ENCODE peak calls at places on chromosomes 12 and 14, in four cellular contexts. U is GM12878, S is K562, I is HepG2. H is an unnamed sample.

GRCh38 chr12:70265132-70265531 is 21.9 kb downstream of the CNOT2 start:
- DNase-seq in U (no peak), S (no peak), I (no peak), H (no peak)

GRCh38 chr12:7142057-7142644 is 12.0 kb downstream of the CLSTN3 start:
- DNase-seq in U (no peak), S (peak), I (peak), H (peak)

GRCh38 chr12:65121049-65121955 is at the start of gene WIF1:
- DNase-seq in U (no peak), S (no peak), I (no peak), H (peak)

GRCh38 chr14:90060965-90061848 is 587 bp upstream of the KCNK13 start:
- DNase-seq in U (no peak), S (no peak), I (no peak), H (peak)

GRCh38 chr12:48767047-48767446 is 21.8 kb downstream of the ADCY6 start:
- DNase-seq in U (no peak), S (no peak), I (no peak), H (no peak)

GRCh38 chr12:131067993-131068942 is 114.6 kb downstream of the ADGRD1 start:
- DNase-seq in U (no peak), S (no peak), I (no peak), H (no peak)

GRCh38 chr14:89748004-89748403 is 206.5 kb downstream of the EFCAB11 start:
- DNase-seq in U (no peak), S (no peak), I (no peak), H (no peak)

GRCh38 chr14:101243587-101244338 is 317.5 kb upstream of the DIO3 start:
- DNase-seq in U (no peak), S (no peak), I (no peak), H (no peak)

GRCh38 chr12:78887008-78887407 is 22.4 kb downstream of the SYT1 start:
- DNase-seq in U (no peak), S (no peak), I (peak), H (no peak)

GRCh38 chr14:62443796-62444195 is 601.5 kb downstream of the KCNH5 start:
- DNase-seq in U (no peak), S (no peak), I (no peak), H (no peak)

GRCh38 chr12:124228050-124228711 is 66.7 kb upstream of the RFLNA start:
- DNase-seq in U (no peak), S (no peak), I (no peak), H (no peak)
- TF ChIP-seq TCF7 in U (no peak), S (no peak), I (no peak), H (no peak)

DNA sequence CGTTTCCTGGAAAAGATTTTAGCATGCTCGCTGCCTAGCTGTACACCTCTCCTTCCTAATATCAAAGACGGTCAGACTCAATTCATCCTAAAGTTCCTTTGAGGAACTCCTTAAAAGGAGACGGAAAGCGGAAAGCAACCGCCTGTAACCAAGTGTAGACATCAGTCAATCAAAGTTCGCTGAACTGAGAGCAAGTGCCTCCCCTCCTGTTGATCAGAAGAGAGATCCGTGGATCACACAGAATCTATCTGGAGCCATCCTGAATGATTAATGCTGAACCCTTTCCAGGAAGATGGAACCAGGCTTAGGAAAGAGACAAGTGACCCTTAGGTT is 450 bp upstream of the TEP1 start:
- DNase-seq in U (no peak), S (no peak), I (no peak), H (no peak)
- TF ChIP-seq ATF2 in U (no peak), S (no peak), I (no peak), H (no peak)

DNA sequence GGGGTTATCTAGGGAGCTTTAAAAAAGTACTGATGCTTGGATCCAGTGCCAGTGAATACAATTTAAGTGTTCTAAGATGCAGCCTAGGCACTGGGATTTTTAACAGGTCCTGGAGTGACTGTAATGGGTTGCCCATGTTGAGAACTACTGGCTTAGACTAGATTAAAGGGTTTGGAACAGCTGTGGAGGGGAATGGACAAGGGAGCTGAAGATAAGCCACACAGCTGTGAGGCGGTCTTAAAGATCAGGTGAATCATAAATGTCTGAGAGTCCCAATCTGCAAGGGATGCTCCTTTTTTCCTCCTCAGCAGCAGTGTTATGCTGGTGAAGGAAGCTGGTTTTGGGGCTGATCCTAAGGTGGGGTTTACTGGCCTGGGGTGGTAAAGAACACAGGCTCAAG is 35.5 kb upstream of the FRMD6 start:
- DNase-seq in U (no peak), S (no peak), I (no peak), H (no peak)
- TF ChIP-seq CBFB in U (no peak), S (no peak), I (no peak), H (no peak)

DNA sequence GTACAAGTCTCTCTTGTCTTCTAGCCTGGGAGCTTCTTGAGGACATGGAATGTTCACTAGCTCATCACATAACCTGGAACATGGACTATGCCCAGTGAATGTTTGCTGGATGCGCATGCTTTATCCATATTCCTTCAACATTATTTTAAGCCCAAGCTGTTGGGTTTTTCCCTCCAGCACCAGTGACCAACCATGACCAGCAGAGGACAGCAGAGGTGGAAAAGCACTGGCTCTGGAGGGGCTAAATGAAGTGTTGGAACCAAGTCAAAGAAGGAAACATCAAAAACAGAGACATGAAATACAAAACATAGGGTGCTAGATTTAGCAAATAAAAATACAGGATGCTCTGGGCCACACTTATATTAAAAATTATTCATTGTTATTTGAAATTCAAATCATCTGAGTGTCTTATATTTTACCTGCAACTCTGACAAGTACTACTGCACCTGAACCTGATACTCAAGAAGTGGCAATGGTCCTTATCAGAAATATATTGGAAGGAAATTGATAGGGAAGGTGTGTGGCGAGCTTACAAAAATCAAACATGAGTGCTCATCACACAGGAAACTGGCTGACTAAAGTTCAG is 23.1 kb upstream of the HELB start:
- DNase-seq in U (no peak), S (peak), I (peak), H (no peak)
- TF ChIP-seq TCF7 in U (no peak), S (no peak), I (no peak), H (no peak)

GRCh38 chr14:68937790-68938514 is 41.1 kb downstream of the ACTN1 start:
- DNase-seq in U (no peak), S (no peak), I (no peak), H (peak)
- TF ChIP-seq ATF2 in U (no peak), S (no peak), I (no peak), H (no peak)

DNA sequence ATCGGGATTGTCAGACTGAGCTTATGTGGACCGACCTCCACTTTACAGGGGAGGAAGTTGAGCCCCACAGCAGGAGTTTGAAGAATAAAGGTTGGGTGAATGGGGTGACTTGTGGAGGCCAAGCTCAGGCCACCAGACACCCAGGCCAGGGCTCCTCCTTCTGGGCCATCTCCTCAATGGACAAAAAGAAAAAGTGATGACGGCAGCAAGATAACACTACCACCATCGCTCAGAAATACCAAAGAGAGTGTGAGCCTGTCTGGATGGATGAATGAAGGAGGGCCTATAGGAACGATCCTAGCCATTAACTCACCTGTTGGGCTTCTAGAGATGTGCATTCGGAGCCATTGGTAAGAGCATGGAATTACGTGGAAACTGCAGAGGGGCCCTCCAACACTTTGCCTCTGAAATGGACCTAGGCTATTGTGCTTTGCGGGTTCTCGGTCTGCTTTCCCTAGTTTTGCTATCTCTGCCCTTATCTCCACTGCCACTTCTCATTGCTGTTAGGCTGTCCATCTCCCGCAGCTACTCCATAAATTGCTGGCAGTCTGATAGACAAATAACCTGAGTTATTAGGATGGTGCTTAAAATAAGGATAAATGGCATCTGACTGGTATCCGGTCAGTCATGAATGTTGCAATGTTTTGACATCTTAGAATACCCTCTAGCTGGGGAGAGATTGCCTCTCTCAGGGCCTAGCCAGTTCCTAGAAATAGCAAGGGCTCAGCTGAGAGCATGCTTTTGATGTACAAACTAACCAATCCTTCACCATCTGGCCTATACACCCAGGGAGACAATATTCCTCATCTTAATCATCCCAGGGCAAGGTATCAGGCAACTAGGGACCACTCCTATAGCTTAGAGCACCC is 9.6 kb upstream of the PLEK2 start:
- DNase-seq in U (no peak), S (peak), I (no peak), H (no peak)
- TF ChIP-seq CBFB in U (no peak), S (no peak), I (no peak), H (no peak)

GRCh38 chr14:38209572-38210159 is 2.0 kb downstream of the SSTR1 start:
- DNase-seq in U (no peak), S (no peak), I (no peak), H (no peak)

GRCh38 chr14:38208825-38209562 is 1.3 kb downstream of the SSTR1 start:
- DNase-seq in U (no peak), S (no peak), I (peak), H (peak)

GRCh38 chr14:38207342-38207741 is 362 bp upstream of the SSTR1 start:
- DNase-seq in U (no peak), S (no peak), I (no peak), H (no peak)

GRCh38 chr14:38206689-38207088 is 1.0 kb upstream of the SSTR1 start:
- DNase-seq in U (no peak), S (no peak), I (no peak), H (no peak)

DNA sequence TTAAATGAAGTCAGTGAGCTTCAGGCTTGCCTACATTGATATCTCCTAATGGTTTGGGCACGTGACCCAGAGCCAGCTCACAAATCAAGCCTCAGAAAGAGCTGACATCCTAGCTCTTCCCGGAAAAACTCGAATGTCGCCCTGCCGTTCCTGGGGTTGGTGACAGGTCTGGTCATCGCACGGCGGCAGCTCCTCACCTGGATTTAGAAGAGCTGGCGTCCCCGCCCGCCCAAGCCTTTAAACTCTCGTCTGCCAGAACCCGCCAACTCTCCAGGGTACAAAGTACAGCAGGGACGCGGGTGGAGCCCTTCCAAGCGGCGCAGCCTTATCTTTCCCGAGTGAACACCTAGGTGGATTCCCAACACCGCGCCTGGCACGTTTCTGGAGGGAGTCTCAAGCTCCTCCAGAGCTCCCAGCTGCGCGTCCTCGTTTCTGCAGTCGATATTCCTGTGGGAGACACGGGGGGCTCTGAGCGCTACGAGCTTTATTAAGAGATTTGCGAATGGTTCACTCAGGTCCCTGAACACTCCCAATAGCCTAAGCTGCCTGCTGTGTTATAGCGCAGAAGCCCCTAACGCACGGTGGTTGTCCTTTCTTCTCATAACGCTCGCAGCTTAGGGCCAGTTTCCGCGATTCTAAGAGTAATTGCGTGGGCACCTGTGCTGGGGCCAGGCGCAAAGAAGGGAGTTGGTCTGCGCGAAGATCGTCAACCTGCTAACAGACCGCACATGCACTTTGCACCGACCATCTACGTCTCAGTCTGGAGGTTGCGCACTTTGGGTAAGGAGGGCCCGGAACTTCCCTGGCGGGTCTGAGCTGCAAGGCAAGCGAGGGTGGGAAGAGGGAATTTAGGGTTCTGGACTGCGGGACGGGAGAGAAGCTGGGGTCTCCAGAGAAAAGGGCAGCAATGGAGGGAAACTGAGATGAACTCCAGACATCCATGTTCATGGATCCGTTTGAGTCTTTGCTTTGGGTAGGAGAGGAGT is at the start of gene SSTR1:
- DNase-seq in U (no peak), S (no peak), I (peak), H (peak)
- TF ChIP-seq TCF7 in U (no peak), S (no peak), I (no peak), H (no peak)

GRCh38 chr12:116222358-116222757 is 55.1 kb downstream of the MED13L start:
- DNase-seq in U (no peak), S (no peak), I (peak), H (no peak)
- TF ChIP-seq ATF2 in U (no peak), S (no peak), I (no peak), H (no peak)

DNA sequence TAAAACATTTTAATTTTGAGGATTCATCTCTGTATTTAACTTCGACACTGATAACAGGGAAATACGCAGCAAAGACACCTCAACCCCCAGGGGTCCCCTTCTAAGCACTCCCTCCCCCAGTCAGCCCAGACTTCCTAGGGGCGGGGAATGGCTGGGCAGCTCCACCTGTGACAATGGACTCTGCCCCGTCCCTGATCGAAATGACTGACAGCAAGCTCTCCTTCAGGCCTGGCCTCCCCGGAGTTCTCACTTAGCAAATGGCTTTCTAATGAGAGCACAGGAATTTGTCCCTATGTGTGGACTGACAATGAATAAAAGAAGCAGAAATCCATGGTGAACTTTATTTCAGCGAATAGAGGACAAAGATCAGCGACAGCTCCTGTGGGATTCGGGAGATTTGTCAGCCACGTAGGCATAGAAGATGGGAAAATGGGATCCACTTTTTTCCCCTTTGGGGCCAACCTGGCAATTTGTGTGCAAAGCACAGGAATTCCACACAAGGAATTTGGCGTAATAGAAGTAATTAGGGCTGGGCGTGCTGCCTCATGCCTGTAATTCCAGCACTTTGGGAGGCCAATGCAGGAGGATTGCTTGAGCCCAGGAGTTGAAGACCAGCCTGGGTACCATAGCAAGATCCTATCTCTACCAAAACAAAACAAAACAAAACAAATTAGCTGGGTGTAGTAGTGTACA is 63.8 kb downstream of the TNFAIP2 start:
- DNase-seq in U (no peak), S (no peak), I (peak), H (peak)
- TF ChIP-seq CBFB in U (no peak), S (no peak), I (no peak), H (no peak)